ENCODE peak calls at places on chromosomes 5 and 9, in four cellular contexts. One of them, this sample, is unnamed. For H3K27me3 and H3K9me3, the result is how much of the 10 kb centered on the place peaks cover.

GRCh38 chr5:126780165-126780827 is 3.4 kb downstream of the LMNB1 start:
- DNase-seq in heart left ventricle: no peak
- DNase-seq in heart right ventricle: peak
- DNase-seq in adrenal gland: peak
- DNase-seq in this sample: peak

GRCh38 chr9:5718296-5719032 is 89.6 kb downstream of the RIC1 start:
- DNase-seq in heart left ventricle: no peak
- DNase-seq in adrenal gland: no peak
- DNase-seq in heart right ventricle: no peak
- DNase-seq in this sample: no peak

GRCh38 chr5:166716856-166717492 is 1574.5 kb upstream of the WWC1 start:
- DNase-seq in heart left ventricle: no peak
- DNase-seq in adrenal gland: no peak
- DNase-seq in heart right ventricle: no peak
- DNase-seq in this sample: no peak

GRCh38 chr5:173969167-173970049 is 19.6 kb upstream of the C5orf47 start:
- DNase-seq in heart right ventricle: no peak
- DNase-seq in adrenal gland: peak
- DNase-seq in heart left ventricle: no peak
- DNase-seq in this sample: no peak

GRCh38 chr9:136534396-136534795 is 11.5 kb downstream of the NOTCH1 start:
- DNase-seq in adrenal gland: no peak
- DNase-seq in heart left ventricle: no peak
- DNase-seq in heart right ventricle: no peak
- DNase-seq in this sample: no peak

GRCh38 chr5:129377504-129377903 is 82.6 kb upstream of the ADAMTS19 start:
- DNase-seq in adrenal gland: no peak
- DNase-seq in heart left ventricle: no peak
- DNase-seq in heart right ventricle: no peak
- DNase-seq in this sample: no peak

GRCh38 chr9:110110154-110110553 is 97.8 kb downstream of the C9orf152 start:
- DNase-seq in heart left ventricle: no peak
- DNase-seq in heart right ventricle: no peak
- DNase-seq in adrenal gland: no peak
- DNase-seq in this sample: no peak

GRCh38 chr9:36222449-36222848 is 31.7 kb downstream of the CLTA start:
- DNase-seq in heart left ventricle: no peak
- DNase-seq in heart right ventricle: no peak
- DNase-seq in adrenal gland: no peak
- DNase-seq in this sample: no peak

GRCh38 chr9:38692707-38693106 is 27.2 kb downstream of the FAM240B start:
- DNase-seq in adrenal gland: no peak
- DNase-seq in heart right ventricle: no peak
- DNase-seq in heart left ventricle: no peak
- DNase-seq in this sample: no peak

GRCh38 chr9:96554801-96555566 is 64.7 kb downstream of the CDC14B start:
- DNase-seq in heart right ventricle: no peak
- DNase-seq in heart left ventricle: no peak
- DNase-seq in adrenal gland: no peak
- DNase-seq in this sample: no peak

GRCh38 chr9:36980148-36980974 is 53.7 kb downstream of the PAX5 start:
- DNase-seq in heart right ventricle: no peak
- DNase-seq in adrenal gland: no peak
- DNase-seq in heart left ventricle: no peak
- DNase-seq in this sample: no peak

GRCh38 chr9:135478858-135479468 is 619 bp upstream of the PPP1R26 start:
- DNase-seq in heart right ventricle: peak
- DNase-seq in heart left ventricle: peak
- DNase-seq in adrenal gland: peak
- DNase-seq in this sample: peak

GRCh38 chr5:36600847-36601527 is 5.4 kb upstream of the SLC1A3 start:
- DNase-seq in heart left ventricle: no peak
- DNase-seq in adrenal gland: no peak
- DNase-seq in heart right ventricle: no peak
- DNase-seq in this sample: no peak

GRCh38 chr5:118968925-118969375 is 19.4 kb downstream of the DTWD2 start:
- DNase-seq in heart right ventricle: peak
- DNase-seq in adrenal gland: peak
- DNase-seq in heart left ventricle: peak
- DNase-seq in this sample: no peak

GRCh38 chr9:2919347-2919746 is 75.5 kb upstream of the PUM3 start:
- DNase-seq in adrenal gland: no peak
- DNase-seq in heart left ventricle: no peak
- DNase-seq in heart right ventricle: no peak
- DNase-seq in this sample: no peak

GRCh38 chr5:127976991-127977717 is 106.4 kb upstream of the SLC12A2 start:
- DNase-seq in heart left ventricle: no peak
- DNase-seq in adrenal gland: no peak
- DNase-seq in heart right ventricle: no peak
- DNase-seq in this sample: no peak

GRCh38 chr9:130707225-130707976 is 13.8 kb downstream of the EXOSC2 start:
- DNase-seq in heart right ventricle: peak
- DNase-seq in heart left ventricle: peak
- DNase-seq in adrenal gland: peak
- DNase-seq in this sample: peak

GRCh38 chr9:95852059-95853032 is 23.1 kb upstream of the ERCC6L2 start:
- DNase-seq in heart left ventricle: no peak
- DNase-seq in heart right ventricle: no peak
- DNase-seq in adrenal gland: no peak
- DNase-seq in this sample: no peak

GRCh38 chr9:1458503-1458902 is 408.3 kb downstream of the DMRT2 start:
- DNase-seq in heart right ventricle: no peak
- DNase-seq in heart left ventricle: no peak
- DNase-seq in adrenal gland: no peak
- DNase-seq in this sample: no peak

GRCh38 chr5:44862808-44863207 is 54.1 kb downstream of the MRPS30 start:
- DNase-seq in heart left ventricle: no peak
- DNase-seq in adrenal gland: no peak
- DNase-seq in heart right ventricle: no peak
- DNase-seq in this sample: no peak

GRCh38 chr5:143062379-143062778 is 292.2 kb downstream of the ARHGAP26 start:
- DNase-seq in heart right ventricle: no peak
- DNase-seq in adrenal gland: no peak
- DNase-seq in heart left ventricle: no peak
- DNase-seq in this sample: no peak

GRCh38 chr9:94721754-94722153 is 4.7 kb upstream of the AOPEP start:
- DNase-seq in heart right ventricle: no peak
- DNase-seq in adrenal gland: no peak
- DNase-seq in heart left ventricle: no peak
- DNase-seq in this sample: no peak

GRCh38 chr9:107487521-107488399 is 1.8 kb downstream of the KLF4 start:
- DNase-seq in heart left ventricle: peak
- DNase-seq in heart right ventricle: peak
- DNase-seq in adrenal gland: peak
- DNase-seq in this sample: peak

GRCh38 chr9:121670447-121670846 is 19.0 kb downstream of the DAB2IP start:
- DNase-seq in adrenal gland: peak
- DNase-seq in heart right ventricle: no peak
- DNase-seq in heart left ventricle: no peak
- DNase-seq in this sample: peak

GRCh38 chr9:96344458-96345180 is 38.9 kb downstream of the SLC35D2 start:
- DNase-seq in heart right ventricle: peak
- DNase-seq in heart left ventricle: peak
- DNase-seq in adrenal gland: peak
- DNase-seq in this sample: peak

GRCh38 chr5:9479361-9479760 is 66.5 kb downstream of the SEMA5A start:
- DNase-seq in heart right ventricle: no peak
- DNase-seq in adrenal gland: no peak
- DNase-seq in heart left ventricle: no peak
- DNase-seq in this sample: no peak

GRCh38 chr5:108818613-108819272 is 71.0 kb downstream of the FER start:
- DNase-seq in heart right ventricle: no peak
- DNase-seq in heart left ventricle: no peak
- DNase-seq in adrenal gland: no peak
- DNase-seq in this sample: no peak

GRCh38 chr5:170235881-170236864 is 3.4 kb downstream of the C5orf58 start:
- DNase-seq in heart right ventricle: no peak
- DNase-seq in adrenal gland: no peak
- DNase-seq in heart left ventricle: no peak
- DNase-seq in this sample: no peak

GRCh38 chr9:130174920-130175321 is 2.7 kb downstream of the NCS1 start:
- DNase-seq in adrenal gland: no peak
- DNase-seq in heart right ventricle: no peak
- DNase-seq in heart left ventricle: peak
- DNase-seq in this sample: no peak

GRCh38 chr5:96348536-96348935 is 84.5 kb downstream of the PCSK1 start:
- DNase-seq in adrenal gland: no peak
- DNase-seq in heart right ventricle: no peak
- DNase-seq in heart left ventricle: no peak
- DNase-seq in this sample: no peak

GRCh38 chr5:177433658-177434217 is 7.3 kb downstream of the GRK6 start:
- DNase-seq in adrenal gland: no peak
- DNase-seq in heart left ventricle: no peak
- DNase-seq in heart right ventricle: no peak
- DNase-seq in this sample: no peak

GRCh38 chr9:68704804-68705635 is at the start of gene PIP5K1B:
- DNase-seq in heart right ventricle: peak
- DNase-seq in heart left ventricle: peak
- DNase-seq in adrenal gland: peak
- DNase-seq in this sample: peak

GRCh38 chr9:68704498-68704803 is 589 bp upstream of the PIP5K1B start:
- DNase-seq in heart right ventricle: no peak
- DNase-seq in adrenal gland: no peak
- DNase-seq in heart left ventricle: no peak
- DNase-seq in this sample: no peak

GRCh38 chr9:68702493-68702892 is 2.5 kb upstream of the PIP5K1B start:
- DNase-seq in heart left ventricle: no peak
- DNase-seq in heart right ventricle: no peak
- DNase-seq in adrenal gland: no peak
- DNase-seq in this sample: no peak

GRCh38 chr9:68705636-68706578 is 867 bp downstream of the PIP5K1B start:
- DNase-seq in heart right ventricle: peak
- DNase-seq in adrenal gland: peak
- DNase-seq in heart left ventricle: peak
- DNase-seq in this sample: no peak

GRCh38 chr9:68703672-68704071 is 1.4 kb upstream of the PIP5K1B start:
- DNase-seq in adrenal gland: no peak
- DNase-seq in heart right ventricle: no peak
- DNase-seq in heart left ventricle: no peak
- DNase-seq in this sample: no peak
- H3K27me3 ChIP-seq in adrenal gland: under half
- H3K27me3 ChIP-seq in heart right ventricle: under half
- H3K27me3 ChIP-seq in heart left ventricle: under half
- H3K27me3 ChIP-seq in this sample: under half

GRCh38 chr5:92951746-92952145 is 629.3 kb downstream of the NR2F1-AS1 start:
- DNase-seq in adrenal gland: no peak
- DNase-seq in heart right ventricle: no peak
- DNase-seq in heart left ventricle: no peak
- DNase-seq in this sample: no peak
- H3K9me3 ChIP-seq in adrenal gland: under half
- H3K9me3 ChIP-seq in heart right ventricle: under half
- H3K9me3 ChIP-seq in heart left ventricle: under half
- H3K9me3 ChIP-seq in this sample: under half

GRCh38 chr5:77639624-77640023 is 1.1 kb upstream of the OTP start:
- DNase-seq in heart left ventricle: no peak
- DNase-seq in adrenal gland: no peak
- DNase-seq in heart right ventricle: no peak
- DNase-seq in this sample: no peak

GRCh38 chr5:77641963-77642589 is 3.6 kb upstream of the OTP start:
- DNase-seq in heart right ventricle: no peak
- DNase-seq in adrenal gland: no peak
- DNase-seq in heart left ventricle: no peak
- DNase-seq in this sample: no peak

GRCh38 chr5:77642915-77643653 is 4.6 kb upstream of the OTP start:
- DNase-seq in adrenal gland: no peak
- DNase-seq in heart right ventricle: no peak
- DNase-seq in heart left ventricle: no peak
- DNase-seq in this sample: no peak

GRCh38 chr5:77640577-77641396 is 2.3 kb upstream of the OTP start:
- DNase-seq in heart right ventricle: no peak
- DNase-seq in adrenal gland: no peak
- DNase-seq in heart left ventricle: peak
- DNase-seq in this sample: no peak

GRCh38 chr5:77641397-77641943 is 3.0 kb upstream of the OTP start:
- DNase-seq in heart left ventricle: no peak
- DNase-seq in heart right ventricle: no peak
- DNase-seq in adrenal gland: no peak
- DNase-seq in this sample: no peak
- H3K27me3 ChIP-seq in heart left ventricle: half or more
- H3K27me3 ChIP-seq in heart right ventricle: half or more
- H3K27me3 ChIP-seq in adrenal gland: half or more
- H3K27me3 ChIP-seq in this sample: under half

GRCh38 chr5:93654676-93655075 is 71.7 kb downstream of the NR2F1 start:
- DNase-seq in adrenal gland: no peak
- DNase-seq in heart right ventricle: no peak
- DNase-seq in heart left ventricle: no peak
- DNase-seq in this sample: no peak
- H3K9me3 ChIP-seq in adrenal gland: under half
- H3K9me3 ChIP-seq in heart right ventricle: under half
- H3K9me3 ChIP-seq in heart left ventricle: under half
- H3K9me3 ChIP-seq in this sample: under half

DNA sequence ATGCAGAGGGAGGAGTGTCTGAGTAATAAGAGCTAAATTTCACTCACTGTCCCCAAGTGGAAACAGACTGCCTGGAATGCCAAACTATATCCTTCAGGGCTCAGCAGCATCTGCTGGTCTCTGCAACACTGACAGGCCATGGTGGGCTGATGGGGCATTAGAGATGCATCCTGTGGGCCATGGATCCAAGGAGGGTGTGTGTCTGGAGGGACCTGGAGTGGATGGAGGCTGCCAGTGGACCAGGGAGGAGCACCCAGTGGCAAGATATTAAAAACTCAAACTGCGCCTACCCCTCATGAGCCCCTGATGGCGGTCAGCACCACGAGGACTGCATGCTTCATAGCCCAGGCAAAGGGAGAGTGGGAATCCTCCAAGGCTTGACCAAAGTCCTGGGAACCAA is 15.9 kb upstream of the TIFAB start:
- DNase-seq in adrenal gland: no peak
- DNase-seq in heart right ventricle: no peak
- DNase-seq in heart left ventricle: no peak
- DNase-seq in this sample: no peak
- H3K27me3 ChIP-seq in adrenal gland: under half
- H3K27me3 ChIP-seq in heart right ventricle: half or more
- H3K27me3 ChIP-seq in heart left ventricle: under half
- H3K27me3 ChIP-seq in this sample: under half

GRCh38 chr5:141382469-141383294 is at the start of gene PCDHGA7:
- DNase-seq in heart left ventricle: no peak
- DNase-seq in heart right ventricle: no peak
- DNase-seq in adrenal gland: no peak
- DNase-seq in this sample: no peak

GRCh38 chr5:141384471-141385267 is 2.1 kb downstream of the PCDHGA7 start:
- DNase-seq in heart left ventricle: no peak
- DNase-seq in heart right ventricle: no peak
- DNase-seq in adrenal gland: peak
- DNase-seq in this sample: no peak

GRCh38 chr5:141388661-141389060 is 1.2 kb downstream of the PCDHGB4 start:
- DNase-seq in heart left ventricle: no peak
- DNase-seq in adrenal gland: no peak
- DNase-seq in heart right ventricle: no peak
- DNase-seq in this sample: no peak

GRCh38 chr5:141383345-141383744 is 803 bp downstream of the PCDHGA7 start:
- DNase-seq in heart right ventricle: no peak
- DNase-seq in adrenal gland: no peak
- DNase-seq in heart left ventricle: no peak
- DNase-seq in this sample: no peak
- H3K9me3 ChIP-seq in heart right ventricle: half or more
- H3K9me3 ChIP-seq in adrenal gland: under half
- H3K9me3 ChIP-seq in heart left ventricle: half or more
- H3K9me3 ChIP-seq in this sample: under half

This sample was measured in ovary.